ENCODE peak calls at places on chromosome 12, in six cellular contexts. One of them, this sample, is unnamed.

GRCh38 chr12:1794440-1795090 is 25.8 kb upstream of the LRTM2 start:
- DNase-seq in transverse colon: no peak
- DNase-seq in HepG2: no peak
- DNase-seq in sigmoid colon: no peak
- DNase-seq in K562: no peak
- DNase-seq in GM12878: no peak
- DNase-seq in this sample: no peak

GRCh38 chr12:76199808-76200207 is 115.3 kb upstream of the NAP1L1 start:
- DNase-seq in transverse colon: no peak
- DNase-seq in sigmoid colon: no peak
- DNase-seq in K562: no peak
- DNase-seq in GM12878: no peak
- DNase-seq in HepG2: no peak
- DNase-seq in this sample: no peak

GRCh38 chr12:106137456-106138278 is 1.1 kb downstream of the NUAK1 start:
- DNase-seq in sigmoid colon: no peak
- DNase-seq in GM12878: no peak
- DNase-seq in HepG2: no peak
- DNase-seq in transverse colon: no peak
- DNase-seq in K562: no peak
- DNase-seq in this sample: no peak

GRCh38 chr12:116539905-116540482 is 19.2 kb upstream of the MAP1LC3B2 start:
- DNase-seq in sigmoid colon: peak
- DNase-seq in HepG2: no peak
- DNase-seq in K562: no peak
- DNase-seq in GM12878: no peak
- DNase-seq in transverse colon: peak
- DNase-seq in this sample: no peak

GRCh38 chr12:22377731-22378496 is 43.4 kb upstream of the ST8SIA1 start:
- DNase-seq in K562: no peak
- DNase-seq in sigmoid colon: no peak
- DNase-seq in transverse colon: no peak
- DNase-seq in HepG2: no peak
- DNase-seq in GM12878: no peak
- DNase-seq in this sample: no peak

GRCh38 chr12:22230280-22230794 is 104.2 kb downstream of the ST8SIA1 start:
- DNase-seq in HepG2: no peak
- DNase-seq in transverse colon: no peak
- DNase-seq in GM12878: no peak
- DNase-seq in K562: no peak
- DNase-seq in sigmoid colon: no peak
- DNase-seq in this sample: no peak

GRCh38 chr12:14961466-14962155 is at the start of gene ARHGDIB:
- DNase-seq in K562: no peak
- DNase-seq in GM12878: peak
- DNase-seq in HepG2: no peak
- DNase-seq in transverse colon: peak
- DNase-seq in sigmoid colon: no peak
- DNase-seq in this sample: no peak

GRCh38 chr12:86772688-86773087 is 516.5 kb upstream of the MGAT4C start:
- DNase-seq in K562: no peak
- DNase-seq in transverse colon: no peak
- DNase-seq in sigmoid colon: no peak
- DNase-seq in HepG2: no peak
- DNase-seq in GM12878: no peak
- DNase-seq in this sample: no peak

GRCh38 chr12:2550470-2551090 is 244.2 kb upstream of the FKBP4 start:
- DNase-seq in transverse colon: no peak
- DNase-seq in sigmoid colon: peak
- DNase-seq in HepG2: no peak
- DNase-seq in GM12878: no peak
- DNase-seq in K562: no peak
- DNase-seq in this sample: no peak

GRCh38 chr12:51926718-51927117 is 19.4 kb downstream of the ACVRL1 start:
- DNase-seq in transverse colon: peak
- DNase-seq in HepG2: peak
- DNase-seq in sigmoid colon: no peak
- DNase-seq in GM12878: no peak
- DNase-seq in K562: peak
- DNase-seq in this sample: peak

GRCh38 chr12:53066594-53066978 is 12.6 kb downstream of the SPRYD3 start:
- DNase-seq in HepG2: no peak
- DNase-seq in K562: no peak
- DNase-seq in transverse colon: no peak
- DNase-seq in GM12878: no peak
- DNase-seq in sigmoid colon: peak
- DNase-seq in this sample: peak

GRCh38 chr12:91380651-91381050 is 198.0 kb upstream of the DCN start:
- DNase-seq in transverse colon: no peak
- DNase-seq in GM12878: no peak
- DNase-seq in K562: no peak
- DNase-seq in HepG2: no peak
- DNase-seq in sigmoid colon: no peak
- DNase-seq in this sample: no peak

GRCh38 chr12:101459642-101460346 is 15.3 kb upstream of the SPIC start:
- DNase-seq in sigmoid colon: no peak
- DNase-seq in GM12878: no peak
- DNase-seq in K562: no peak
- DNase-seq in transverse colon: peak
- DNase-seq in HepG2: peak
- DNase-seq in this sample: peak

GRCh38 chr12:104136577-104136976 is 1.4 kb downstream of the NFYB start:
- DNase-seq in K562: peak
- DNase-seq in HepG2: no peak
- DNase-seq in transverse colon: no peak
- DNase-seq in sigmoid colon: no peak
- DNase-seq in GM12878: no peak
- DNase-seq in this sample: no peak

GRCh38 chr12:89343127-89343526 is 9.2 kb downstream of the DUSP6 start:
- DNase-seq in K562: no peak
- DNase-seq in sigmoid colon: no peak
- DNase-seq in GM12878: no peak
- DNase-seq in transverse colon: no peak
- DNase-seq in HepG2: no peak
- DNase-seq in this sample: no peak

GRCh38 chr12:112905451-112906089 is 1.2 kb upstream of the OAS1 start:
- DNase-seq in HepG2: no peak
- DNase-seq in K562: no peak
- DNase-seq in GM12878: no peak
- DNase-seq in transverse colon: no peak
- DNase-seq in sigmoid colon: no peak
- DNase-seq in this sample: no peak

GRCh38 chr12:6133642-6134041 is 9.2 kb upstream of the VWF start:
- DNase-seq in GM12878: no peak
- DNase-seq in HepG2: no peak
- DNase-seq in transverse colon: no peak
- DNase-seq in sigmoid colon: no peak
- DNase-seq in K562: no peak
- DNase-seq in this sample: no peak

GRCh38 chr12:106861984-106862894 is 87.8 kb downstream of the RIC8B start:
- DNase-seq in K562: no peak
- DNase-seq in sigmoid colon: no peak
- DNase-seq in HepG2: peak
- DNase-seq in transverse colon: no peak
- DNase-seq in GM12878: no peak
- DNase-seq in this sample: no peak

GRCh38 chr12:10130042-10130441 is at the start of gene CLEC7A:
- DNase-seq in K562: no peak
- DNase-seq in GM12878: peak
- DNase-seq in transverse colon: no peak
- DNase-seq in HepG2: no peak
- DNase-seq in sigmoid colon: no peak
- DNase-seq in this sample: no peak

DNA sequence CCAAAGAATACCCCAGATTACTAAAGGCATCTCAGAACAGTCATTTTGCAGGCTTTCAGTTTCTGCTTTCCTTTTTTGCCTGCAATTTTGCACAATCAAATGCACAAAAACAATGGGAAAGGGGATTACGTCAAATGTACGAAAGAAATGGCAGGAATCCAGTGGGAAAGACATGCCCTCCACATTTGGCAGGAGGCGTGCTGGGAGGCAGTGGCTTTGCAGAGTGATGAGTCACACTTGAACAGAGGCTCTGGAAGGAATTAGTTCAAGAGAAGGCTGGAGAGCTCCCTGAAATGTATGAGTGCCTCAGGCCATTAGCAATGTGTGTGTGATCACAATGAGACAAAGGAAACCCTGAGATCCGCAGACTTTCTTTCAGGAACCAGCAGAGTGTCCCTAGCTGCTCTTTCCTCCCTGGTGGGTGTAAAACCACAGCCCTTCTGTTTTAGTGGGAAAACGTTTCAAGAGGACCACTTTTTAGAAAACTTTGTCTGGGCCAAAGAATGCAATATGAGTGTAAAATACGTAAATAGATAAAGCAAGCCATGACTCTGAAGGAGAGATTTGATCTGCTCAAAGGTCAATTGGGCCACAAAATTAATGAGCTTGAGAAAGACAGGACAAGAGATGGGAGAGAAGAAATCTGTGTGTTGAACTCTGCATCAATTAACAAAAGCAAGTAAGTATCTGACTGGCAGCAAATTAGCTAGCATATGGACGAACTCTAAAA is 155.5 kb upstream of the PDE3A start:
- DNase-seq in sigmoid colon: peak
- DNase-seq in HepG2: no peak
- DNase-seq in transverse colon: peak
- DNase-seq in K562: no peak
- DNase-seq in GM12878: no peak
- DNase-seq in this sample: peak
- TF ChIP-seq EP300 in sigmoid colon: no peak
- TF ChIP-seq EP300 in HepG2: no peak
- TF ChIP-seq EP300 in transverse colon: no peak
- TF ChIP-seq EP300 in K562: no peak
- TF ChIP-seq EP300 in GM12878: no peak
- TF ChIP-seq EP300 in this sample: peak

GRCh38 chr12:94042321-94042720 is 106.1 kb upstream of the PLXNC1 start:
- DNase-seq in transverse colon: no peak
- DNase-seq in sigmoid colon: no peak
- DNase-seq in GM12878: no peak
- DNase-seq in HepG2: no peak
- DNase-seq in K562: no peak
- DNase-seq in this sample: no peak

GRCh38 chr12:94049718-94050117 is 98.7 kb upstream of the PLXNC1 start:
- DNase-seq in GM12878: no peak
- DNase-seq in transverse colon: no peak
- DNase-seq in K562: no peak
- DNase-seq in HepG2: no peak
- DNase-seq in sigmoid colon: no peak
- DNase-seq in this sample: no peak

GRCh38 chr12:94046626-94047410 is 101.6 kb upstream of the PLXNC1 start:
- DNase-seq in transverse colon: no peak
- DNase-seq in GM12878: no peak
- DNase-seq in HepG2: no peak
- DNase-seq in K562: no peak
- DNase-seq in sigmoid colon: no peak
- DNase-seq in this sample: no peak

GRCh38 chr12:94053676-94054075 is 94.7 kb upstream of the PLXNC1 start:
- DNase-seq in K562: no peak
- DNase-seq in HepG2: no peak
- DNase-seq in transverse colon: no peak
- DNase-seq in sigmoid colon: no peak
- DNase-seq in GM12878: no peak
- DNase-seq in this sample: no peak

DNA sequence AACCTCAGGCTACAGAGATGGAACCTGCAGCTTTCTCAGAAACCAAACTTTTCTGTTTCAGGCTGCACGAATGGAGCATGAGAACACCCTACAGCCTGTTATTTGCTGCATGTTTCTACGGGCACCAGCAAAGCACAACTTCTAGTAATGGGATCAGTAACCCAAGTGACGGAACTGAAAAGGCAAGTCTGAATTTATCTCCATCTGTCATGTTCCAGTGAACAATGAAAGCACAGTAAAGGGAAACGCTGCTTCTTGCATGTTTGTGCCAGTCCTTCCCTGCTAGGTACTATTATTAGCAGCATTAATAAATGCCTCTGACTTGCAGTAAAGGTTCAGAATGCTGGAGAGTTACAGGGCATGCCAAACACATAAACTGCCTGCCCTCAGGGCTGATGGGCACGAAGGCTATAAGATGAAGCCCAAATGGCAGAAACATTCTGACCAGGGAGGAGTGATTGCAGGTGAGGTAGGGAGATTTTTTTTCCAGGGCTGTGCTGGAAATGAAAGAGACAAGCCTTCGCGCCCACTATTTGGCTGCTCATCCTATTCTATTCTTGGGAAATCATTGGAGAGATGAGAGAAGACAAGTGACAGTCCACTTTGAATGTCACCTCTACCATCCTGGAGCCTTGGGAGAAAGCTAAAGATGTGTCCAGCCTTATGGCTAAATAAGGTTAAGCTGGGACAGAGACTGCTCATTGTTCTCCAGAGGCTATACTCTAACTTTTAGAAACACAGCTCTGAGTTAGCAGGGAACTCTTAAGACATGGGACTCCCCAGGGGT is 100.4 kb upstream of the PLXNC1 start:
- DNase-seq in GM12878: peak
- DNase-seq in K562: no peak
- DNase-seq in HepG2: no peak
- DNase-seq in transverse colon: no peak
- DNase-seq in sigmoid colon: no peak
- DNase-seq in this sample: no peak
- TF ChIP-seq POLR2AphosphoS5 in GM12878: no peak
- TF ChIP-seq POLR2AphosphoS5 in K562: no peak
- TF ChIP-seq POLR2AphosphoS5 in HepG2: no peak
- TF ChIP-seq POLR2AphosphoS5 in transverse colon: no peak
- TF ChIP-seq POLR2AphosphoS5 in sigmoid colon: peak
- TF ChIP-seq POLR2AphosphoS5 in this sample: no peak

GRCh38 chr12:108525681-108526080 is 10.6 kb downstream of the FICD start:
- DNase-seq in transverse colon: no peak
- DNase-seq in HepG2: no peak
- DNase-seq in sigmoid colon: no peak
- DNase-seq in K562: no peak
- DNase-seq in GM12878: no peak
- DNase-seq in this sample: no peak

GRCh38 chr12:108532061-108532848 is 17.2 kb downstream of the FICD start:
- DNase-seq in transverse colon: no peak
- DNase-seq in GM12878: no peak
- DNase-seq in HepG2: no peak
- DNase-seq in K562: no peak
- DNase-seq in sigmoid colon: no peak
- DNase-seq in this sample: no peak

GRCh38 chr12:108523365-108523764 is 8.3 kb downstream of the FICD start:
- DNase-seq in sigmoid colon: no peak
- DNase-seq in transverse colon: no peak
- DNase-seq in K562: no peak
- DNase-seq in GM12878: no peak
- DNase-seq in HepG2: no peak
- DNase-seq in this sample: no peak

GRCh38 chr12:108530141-108530540 is 15.1 kb downstream of the FICD start:
- DNase-seq in HepG2: no peak
- DNase-seq in K562: no peak
- DNase-seq in GM12878: no peak
- DNase-seq in transverse colon: no peak
- DNase-seq in sigmoid colon: no peak
- DNase-seq in this sample: no peak

GRCh38 chr12:108526482-108527234 is 11.6 kb downstream of the FICD start:
- DNase-seq in HepG2: no peak
- DNase-seq in sigmoid colon: no peak
- DNase-seq in transverse colon: no peak
- DNase-seq in K562: no peak
- DNase-seq in GM12878: no peak
- DNase-seq in this sample: no peak
- TF ChIP-seq CTCF in HepG2: no peak
- TF ChIP-seq CTCF in sigmoid colon: no peak
- TF ChIP-seq CTCF in transverse colon: no peak
- TF ChIP-seq CTCF in K562: no peak
- TF ChIP-seq CTCF in GM12878: peak
- TF ChIP-seq CTCF in this sample: no peak

GRCh38 chr12:63423839-63424238 is 244.5 kb downstream of the DPY19L2 start:
- DNase-seq in transverse colon: no peak
- DNase-seq in K562: no peak
- DNase-seq in sigmoid colon: no peak
- DNase-seq in GM12878: no peak
- DNase-seq in HepG2: no peak
- DNase-seq in this sample: no peak
- TF ChIP-seq EP300 in transverse colon: no peak
- TF ChIP-seq EP300 in K562: no peak
- TF ChIP-seq EP300 in sigmoid colon: no peak
- TF ChIP-seq EP300 in GM12878: no peak
- TF ChIP-seq EP300 in HepG2: no peak
- TF ChIP-seq EP300 in this sample: no peak

This sample was measured in suprapubic skin.